ENCODE peak calls at places on chromosomes 1 and 21, in ten cellular contexts. M is heart left ventricle; Q is stimulated activated CD8-positive, alpha-beta memory T cell treated with anti-CD3 and anti-CD28 coated beads, Interleukin-7, amount 100 ng/mL, for 1 hour; E is NCI-H1436; K is hepatocyte; B is GM13977; J is KBM-7; X is MCF 10A; H is CD4-positive, alpha-beta T cell; U is HEK293T. F is an unnamed sample.
A peak's percentile ranks its signal among the peaks of the same experiment; 100 is the strongest.

GRCh38 chr1:25758466-25759070 is 41.4 kb upstream of the SELENON start:
- DNase-seq in U (no peak), J (no peak), X (no peak), E (no peak), M (no peak), Q (no peak), K (no peak), B (no peak), H (no peak), F (no peak)

GRCh38 chr1:156704166-156704711 is 1.1 kb downstream of the CRABP2 start:
- DNase-seq in X (no peak), M (peak; percentile 7), K (no peak), H (no peak), J (no peak), Q (no peak), E (no peak), U (no peak), B (no peak), F (no peak)

GRCh38 chr1:22749919-22750670 is 39.5 kb downstream of the EPHB2 start:
- DNase-seq in H (no peak), M (no peak), K (peak; percentile 84), E (no peak), X (peak; percentile 80), J (peak; percentile 51), B (no peak), Q (no peak), U (no peak), F (peak; percentile 62)

GRCh38 chr1:182337736-182338571 is 53.6 kb downstream of the GLUL start:
- DNase-seq in H (no peak), E (no peak), Q (no peak), M (no peak), K (no peak), B (no peak), J (peak; percentile 36), U (no peak), X (no peak), F (no peak)

GRCh38 chr21:44919111-44919912 is 1.4 kb downstream of the ITGB2 start:
- DNase-seq in K (no peak), J (no peak), X (no peak), M (no peak), B (no peak), Q (no peak), U (no peak), H (no peak), E (no peak), F (no peak)

GRCh38 chr21:40640427-40640826 is 206.5 kb downstream of the DSCAM start:
- DNase-seq in J (no peak), Q (no peak), K (no peak), E (no peak), X (no peak), M (no peak), H (no peak), B (no peak), U (no peak), F (no peak)

GRCh38 chr1:246608616-246609376 is 42.5 kb downstream of the CNST start:
- DNase-seq in E (no peak), H (no peak), Q (no peak), J (peak; percentile 83), X (peak; percentile 99), B (peak; percentile 42), K (peak; percentile 81), M (peak; percentile 69), U (no peak), F (peak; percentile 76)

GRCh38 chr1:245580651-245581050 is 425.9 kb downstream of the KIF26B start:
- DNase-seq in H (no peak), B (no peak), K (no peak), X (no peak), U (no peak), E (no peak), Q (no peak), J (no peak), M (no peak), F (no peak)

GRCh38 chr1:31701137-31701736 is 2.6 kb downstream of the COL16A1 start:
- DNase-seq in E (peak; percentile 17), K (peak; percentile 96), U (peak; percentile 52), B (no peak), X (peak; percentile 98), J (peak; percentile 57), M (peak; percentile 87), H (no peak), Q (no peak), F (peak; percentile 96)

GRCh38 chr1:11204396-11205190 is 15.4 kb downstream of the ANGPTL7 start:
- DNase-seq in M (no peak), B (no peak), H (no peak), Q (no peak), K (no peak), J (no peak), X (no peak), U (no peak), E (no peak), F (no peak)

GRCh38 chr21:33761104-33762036 is 119.1 kb downstream of the ITSN1 start:
- DNase-seq in H (no peak), K (peak; percentile 79), M (no peak), X (peak; percentile 76), U (peak; percentile 72), Q (no peak), J (peak; percentile 66), B (no peak), E (no peak), F (no peak)

GRCh38 chr1:87219626-87220025 is 109.1 kb upstream of the LMO4 start:
- DNase-seq in U (no peak), B (no peak), E (no peak), H (no peak), M (no peak), Q (no peak), X (peak; percentile 59), J (no peak), K (no peak), F (no peak)

GRCh38 chr1:153742411-153743142 is 14.7 kb downstream of the INTS3 start:
- DNase-seq in E (no peak), J (peak; percentile 73), B (peak; percentile 45), U (no peak), X (no peak), K (peak; percentile 75), M (no peak), Q (no peak), H (no peak), F (no peak)

GRCh38 chr1:205576011-205576410 is 55.8 kb downstream of the ELK4 start:
- DNase-seq in X (no peak), B (no peak), M (no peak), E (no peak), J (no peak), H (no peak), K (no peak), Q (no peak), U (no peak), F (no peak)

GRCh38 chr1:18182518-18183160 is 75.0 kb downstream of the IGSF21 start:
- DNase-seq in E (no peak), K (peak; percentile 22), Q (no peak), J (no peak), X (no peak), B (no peak), M (no peak), H (no peak), U (peak; percentile 17), F (no peak)

GRCh38 chr1:174023438-174023837 is 1.3 kb upstream of the RC3H1 start:
- DNase-seq in X (no peak), U (peak; percentile 33), H (no peak), Q (no peak), J (peak; percentile 89), M (no peak), K (peak; percentile 69), B (no peak), E (no peak), F (no peak)

GRCh38 chr21:41817228-41817627 is 50.4 kb upstream of the RIPK4 start:
- DNase-seq in B (peak; percentile 86), K (peak; percentile 81), J (peak; percentile 41), U (peak; percentile 75), X (peak; percentile 69), H (peak; percentile 19), M (peak; percentile 60), E (peak; percentile 24), Q (no peak), F (peak; percentile 82)

GRCh38 chr1:29804181-29804899 is 568.0 kb downstream of the PTPRU start:
- DNase-seq in X (no peak), E (no peak), Q (no peak), U (no peak), M (no peak), J (no peak), H (no peak), K (no peak), B (no peak), F (no peak)

GRCh38 chr1:93715529-93716126 is 34.0 kb upstream of the BCAR3 start:
- DNase-seq in X (no peak), Q (no peak), J (peak; percentile 67), B (peak; percentile 45), M (no peak), K (no peak), E (peak; percentile 36), H (no peak), U (no peak), F (no peak)

GRCh38 chr1:201954263-201955008 is 867 bp upstream of the TIMM17A start:
- DNase-seq in E (no peak), B (no peak), M (no peak), U (no peak), Q (no peak), K (no peak), J (no peak), X (no peak), H (no peak), F (no peak)